ENCODE peak calls at places on chromosomes 1 and 21, in nine cellular contexts. E is neural progenitor cell, S is cardiac muscle cell, P is tibial artery, O is heart right ventricle, U is IMR-90, Q is esophagus muscularis mucosa, B is left ventricle myocardium inferior, G is mammary epithelial cell. A is an unnamed sample.

GRCh38 chr1:208272713-208273112 is 28.5 kb upstream of the PLXNA2 start:
- DNase-seq in Q (no peak), U (no peak), E (no peak), B (no peak), O (no peak), G (no peak), S (peak; percentile 51), P (no peak), A (no peak)

GRCh38 chr1:24793762-24794161 is 48.5 kb downstream of the CLIC4 start:
- DNase-seq in S (no peak), E (no peak), O (no peak), U (peak; percentile 90), Q (no peak), B (no peak), G (no peak), P (no peak), A (no peak)

GRCh38 chr1:15617874-15618684 is 821 bp downstream of the DDI2 start:
- DNase-seq in Q (no peak), P (no peak), U (no peak), B (peak; percentile 32), E (no peak), G (peak; percentile 74), S (peak; percentile 50), O (no peak), A (no peak)

GRCh38 chr1:156586892-156587477 is 4.6 kb upstream of the NAXE start:
- DNase-seq in Q (no peak), U (no peak), E (no peak), P (peak; percentile 7), S (no peak), B (no peak), O (no peak), G (no peak), A (no peak)

GRCh38 chr1:200367841-200368534 is 41.8 kb downstream of the ZNF281 start:
- DNase-seq in B (no peak), E (no peak), O (no peak), U (peak; percentile 85), P (no peak), S (no peak), Q (no peak), G (no peak), A (no peak)

GRCh38 chr1:39866767-39867166 is 16.5 kb downstream of the TRIT1 start:
- DNase-seq in O (no peak), S (no peak), B (no peak), P (no peak), E (no peak), Q (no peak), G (peak; percentile 57), U (peak; percentile 86), A (no peak)

GRCh38 chr1:35768350-35769187 is 1.2 kb downstream of the CLSPN start:
- DNase-seq in E (no peak), U (no peak), O (no peak), S (no peak), Q (no peak), P (no peak), G (no peak), B (no peak), A (no peak)

GRCh38 chr1:44947060-44947773 is 39.2 kb downstream of the EIF2B3 start:
- DNase-seq in P (peak; percentile 73), U (peak; percentile 69), E (no peak), G (no peak), Q (no peak), S (peak; percentile 38), O (peak; percentile 13), B (no peak), A (no peak)

GRCh38 chr21:43654806-43655489 is 4.3 kb downstream of the HSF2BP start:
- DNase-seq in U (peak; percentile 70), G (peak; percentile 46), O (no peak), P (no peak), B (no peak), Q (no peak), S (no peak), E (no peak), A (no peak)

GRCh38 chr1:218312509-218312908 is 27.4 kb downstream of the RRP15 start:
- DNase-seq in P (no peak), U (peak; percentile 38), G (no peak), E (no peak), B (no peak), S (no peak), O (no peak), Q (no peak), A (no peak)

GRCh38 chr1:89125571-89126233 is at the start of gene GBP2:
- DNase-seq in G (peak; percentile 87), Q (no peak), P (peak; percentile 64), U (peak; percentile 85), B (no peak), O (no peak), E (no peak), S (no peak), A (no peak)

GRCh38 chr1:6889875-6890480 is 104.7 kb downstream of the CAMTA1 start:
- DNase-seq in O (no peak), G (peak; percentile 44), B (no peak), E (peak; percentile 74), Q (no peak), P (no peak), U (peak; percentile 68), S (peak; percentile 74), A (no peak)

GRCh38 chr1:239840327-239840726 is 251.4 kb upstream of the FMN2 start:
- DNase-seq in B (no peak), U (no peak), E (no peak), O (no peak), S (no peak), G (no peak), P (no peak), Q (no peak), A (no peak)

GRCh38 chr21:45999581-46000181 is 18.1 kb downstream of the COL6A1 start:
- DNase-seq in S (no peak), U (no peak), B (peak; percentile 12), E (no peak), P (peak; percentile 65), O (no peak), G (no peak), Q (no peak), A (peak; percentile 67)

GRCh38 chr1:51268675-51269033 is 32.6 kb downstream of the RNF11 start:
- DNase-seq in S (no peak), B (no peak), P (no peak), Q (peak; percentile 37), E (no peak), O (no peak), G (no peak), U (no peak), A (no peak)

GRCh38 chr1:111176678-111177077 is 23.8 kb downstream of the DENND2D start:
- DNase-seq in U (no peak), S (no peak), G (no peak), O (no peak), E (no peak), P (no peak), Q (no peak), B (no peak), A (no peak)

GRCh38 chr1:117638759-117639158 is 32.9 kb downstream of the TENT5C start:
- DNase-seq in S (no peak), G (no peak), B (no peak), U (no peak), E (no peak), O (no peak), Q (no peak), P (no peak), A (no peak)
- H3K4me3 ChIP-seq in S (no peak overlapping the region), G (no peak overlapping the region), B (no peak overlapping the region), U (no peak overlapping the region), E (no peak overlapping the region), O (no peak overlapping the region), Q (no peak overlapping the region), P (no peak overlapping the region), A (no peak overlapping the region)

GRCh38 chr1:116232989-116233514 is 121.9 kb downstream of the MAB21L3 start:
- DNase-seq in O (no peak), Q (no peak), U (no peak), P (no peak), G (no peak), B (no peak), E (peak; percentile 14), S (peak; percentile 32), A (no peak)
- TF ChIP-seq CTCF in O (peak; percentile 5), Q (no peak), U (no peak), P (no peak), G (no peak), B (peak; percentile 29), E (peak; percentile 15), S (no peak), A (no peak)

GRCh38 chr21:34743285-34743684 is 74.5 kb downstream of the CLIC6 start:
- DNase-seq in S (no peak), P (no peak), G (no peak), E (no peak), B (no peak), Q (no peak), O (no peak), U (no peak), A (no peak)

GRCh38 chr21:34737115-34737514 is 68.3 kb downstream of the CLIC6 start:
- DNase-seq in U (no peak), Q (no peak), E (no peak), S (no peak), B (no peak), P (peak; percentile 9), G (no peak), O (no peak), A (no peak)

GRCh38 chr21:34736116-34736870 is 67.5 kb downstream of the CLIC6 start:
- DNase-seq in E (no peak), S (no peak), Q (no peak), P (peak; percentile 50), G (no peak), O (no peak), B (no peak), U (peak; percentile 44), A (no peak)

GRCh38 chr21:34743831-34744230 is 75.0 kb downstream of the CLIC6 start:
- DNase-seq in Q (no peak), E (no peak), U (peak; percentile 76), G (peak; percentile 94), O (no peak), S (no peak), B (no peak), P (peak; percentile 70), A (peak; percentile 80)

DNA sequence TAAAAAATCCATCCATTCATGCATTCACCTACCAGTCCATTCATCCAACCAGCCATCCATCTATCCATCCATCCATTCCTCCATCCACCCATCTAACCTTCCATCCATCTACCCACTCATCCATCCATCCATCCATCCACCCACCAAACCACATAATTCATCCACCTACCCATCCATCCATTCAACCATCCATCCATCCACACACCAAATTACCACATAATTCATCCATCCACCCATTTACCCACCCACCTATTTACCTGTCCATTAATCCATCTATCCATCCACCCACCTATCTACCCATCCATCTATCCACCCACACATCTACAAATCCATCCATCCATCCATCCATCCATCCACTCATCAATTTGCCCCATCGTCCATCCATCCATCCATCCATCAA is 71.4 kb downstream of the CLIC6 start:
- DNase-seq in U (no peak), B (no peak), Q (no peak), O (no peak), G (no peak), P (no peak), E (no peak), S (no peak), A (no peak)
- H3K27ac ChIP-seq in U (no peak overlapping the region), B (no peak overlapping the region), Q (no peak overlapping the region), O (no peak overlapping the region), G (no peak overlapping the region), P (no peak overlapping the region), E (no peak overlapping the region), S (no peak overlapping the region), A (no peak overlapping the region)

DNA sequence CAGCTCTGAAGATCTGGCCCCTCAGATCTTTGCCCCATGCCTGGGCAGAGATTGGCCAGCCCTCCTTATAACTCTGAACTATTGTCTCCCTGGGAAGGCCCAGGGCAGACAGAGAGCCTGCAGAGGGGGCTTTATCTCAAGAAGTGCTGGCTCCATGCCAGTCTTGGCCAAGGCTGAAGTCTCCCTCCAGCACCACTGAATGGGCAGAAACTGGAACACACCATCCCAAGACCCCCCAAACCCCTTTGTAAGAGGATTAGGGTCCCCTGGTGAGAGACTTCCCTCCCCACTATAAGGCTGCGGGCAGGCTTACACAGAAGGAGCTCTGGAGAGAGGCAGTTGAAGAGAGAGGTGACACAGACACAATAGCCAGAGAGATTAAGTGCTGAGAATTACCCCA is 97.1 kb downstream of the NAV1 start:
- DNase-seq in E (peak; percentile 84), S (peak; percentile 73), G (no peak), U (no peak), P (no peak), O (no peak), B (no peak), Q (no peak), A (no peak)
- H3K4me3 ChIP-seq in E (peak overlapping the region; percentile 22), S (no peak overlapping the region), G (no peak overlapping the region), U (no peak overlapping the region), P (no peak overlapping the region), O (no peak overlapping the region), B (no peak overlapping the region), Q (no peak overlapping the region), A (no peak overlapping the region)